ENCODE peak calls at places on chromosomes 3 and 15, in ten cellular contexts. O is WERI-Rb-1, Y is tibial artery, C is hepatocyte, H is tibial nerve, F is Peyer's patch, D is mammary epithelial cell, E is lower leg skin, S is choroid plexus epithelial cell, X is uterus. U is an unnamed sample.

GRCh38 chr15:66701422-66702034 is 508 bp upstream of the SMAD6 start:
- DNase-seq in X (no peak), Y (peak; percentile 88), E (peak; percentile 40), F (no peak), C (no peak), D (peak; percentile 59), H (no peak), O (peak; percentile 64), S (no peak), U (peak; percentile 46)

GRCh38 chr3:157160652-157161480 is 919 bp upstream of the CCNL1 start:
- DNase-seq in F (peak; percentile 62), E (peak; percentile 91), D (peak; percentile 97), X (peak; percentile 88), S (peak; percentile 98), C (peak; percentile 95), Y (peak; percentile 95), H (peak; percentile 93), O (peak; percentile 66), U (peak; percentile 88)

GRCh38 chr3:101603184-101603583 is 29.2 kb downstream of the PCNP start:
- DNase-seq in E (no peak), Y (no peak), D (no peak), H (no peak), X (no peak), S (no peak), O (no peak), F (no peak), C (no peak), U (no peak)

GRCh38 chr3:110799236-110799635 is 272.4 kb upstream of the NECTIN3 start:
- DNase-seq in F (no peak), O (no peak), D (peak; percentile 56), S (peak; percentile 44), H (no peak), X (no peak), Y (no peak), C (no peak), E (no peak), U (no peak)

GRCh38 chr15:89167267-89168176 is 53.9 kb downstream of the RLBP1 start:
- DNase-seq in D (peak; percentile 90), O (no peak), X (no peak), E (no peak), F (no peak), S (peak; percentile 40), Y (peak; percentile 78), C (peak; percentile 31), H (no peak), U (peak; percentile 83)

GRCh38 chr3:171396048-171396447 is 64.2 kb downstream of the TNIK start:
- DNase-seq in C (no peak), X (no peak), F (no peak), E (no peak), Y (no peak), H (no peak), D (no peak), S (peak; percentile 82), O (no peak), U (no peak)

GRCh38 chr3:171531716-171532115 is 71.5 kb upstream of the TNIK start:
- DNase-seq in O (no peak), H (no peak), F (no peak), Y (no peak), X (no peak), S (peak; percentile 55), D (no peak), E (no peak), C (no peak), U (no peak)

GRCh38 chr3:133572158-133573053 is 1.1 kb upstream of the CDV3 start:
- DNase-seq in C (peak; percentile 17), Y (no peak), E (no peak), S (no peak), F (no peak), D (peak; percentile 8), O (no peak), X (no peak), H (no peak), U (peak; percentile 90)

GRCh38 chr3:30690199-30690598 is 83.8 kb downstream of the TGFBR2 start:
- DNase-seq in D (no peak), C (no peak), O (no peak), F (no peak), E (no peak), X (no peak), H (no peak), Y (no peak), S (no peak), U (no peak)

GRCh38 chr3:30689202-30689641 is 82.8 kb downstream of the TGFBR2 start:
- DNase-seq in S (peak; percentile 44), D (peak; percentile 69), F (no peak), O (no peak), H (no peak), C (peak; percentile 27), X (no peak), Y (no peak), E (no peak), U (no peak)

GRCh38 chr3:30692498-30693130 is 86.2 kb downstream of the TGFBR2 start:
- DNase-seq in S (no peak), E (no peak), D (no peak), H (no peak), X (no peak), O (no peak), F (no peak), Y (no peak), C (no peak), U (no peak)

GRCh38 chr3:30691944-30692343 is 85.5 kb downstream of the TGFBR2 start:
- DNase-seq in X (no peak), D (no peak), H (no peak), F (no peak), E (no peak), Y (no peak), C (no peak), S (no peak), O (no peak), U (no peak)

GRCh38 chr3:30691249-30691880 is 85.0 kb downstream of the TGFBR2 start:
- DNase-seq in C (no peak), F (no peak), S (no peak), X (no peak), Y (no peak), O (no peak), E (no peak), D (no peak), H (no peak), U (no peak)
- H3K4me3 ChIP-seq in C (no peak overlapping the region), F (no peak overlapping the region), S (no peak overlapping the region), X (no peak overlapping the region), Y (no peak overlapping the region), O (no peak overlapping the region), E (no peak overlapping the region), D (no peak overlapping the region), H (no peak overlapping the region), U (no peak overlapping the region)

GRCh38 chr3:41863024-41863423 is 98.9 kb downstream of the ULK4 start:
- DNase-seq in X (no peak), D (peak; percentile 15), C (no peak), O (peak; percentile 14), F (no peak), E (no peak), Y (no peak), H (no peak), S (no peak), U (peak; percentile 24)
- TF ChIP-seq CTCF in X (no peak), D (no peak), C (no peak), O (peak; percentile 25), F (no peak), E (no peak), Y (no peak), H (no peak), S (no peak), U (peak; percentile 10)

GRCh38 chr3:14396293-14396692 is 6.1 kb upstream of the SLC6A6 start:
- DNase-seq in S (no peak), H (no peak), X (no peak), Y (no peak), O (no peak), F (no peak), E (no peak), C (no peak), D (no peak), U (no peak)
- H3K4me3 ChIP-seq in S (no peak overlapping the region), H (no peak overlapping the region), X (no peak overlapping the region), Y (no peak overlapping the region), O (no peak overlapping the region), F (no peak overlapping the region), E (no peak overlapping the region), C (no peak overlapping the region), D (no peak overlapping the region), U (no peak overlapping the region)

DNA sequence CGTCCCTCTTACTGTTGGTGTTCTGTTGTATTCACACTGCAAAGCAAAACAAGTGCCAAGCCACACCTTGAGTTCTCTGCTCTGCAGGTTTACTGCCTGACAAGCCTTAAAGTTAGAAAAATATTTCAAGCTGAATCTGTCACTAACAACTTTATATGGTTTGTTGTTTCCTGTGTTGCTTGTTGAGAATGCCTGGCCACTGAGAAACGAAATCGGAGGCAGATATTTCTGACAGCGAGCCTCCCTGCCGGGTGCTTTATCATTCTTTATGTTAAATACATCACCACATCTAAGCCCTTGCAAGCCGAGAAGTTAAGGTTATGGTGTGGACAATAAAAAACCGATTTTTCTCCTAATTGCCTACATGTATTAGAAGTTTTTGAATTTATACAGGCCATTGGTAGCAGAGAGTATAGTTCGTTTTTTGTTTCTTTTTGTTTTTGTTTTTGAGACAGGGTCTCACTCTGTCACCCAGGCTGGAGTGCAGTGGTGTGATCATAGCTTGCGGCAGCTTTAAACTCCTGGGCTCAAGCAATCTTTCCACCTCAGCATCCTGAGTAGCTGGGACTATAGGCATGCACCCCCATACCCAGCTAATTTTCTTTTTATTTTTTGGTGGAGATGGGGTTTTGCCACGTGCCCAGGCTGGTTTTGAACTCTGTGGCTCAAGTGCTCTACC is 188.4 kb upstream of the ICE2 start:
- DNase-seq in E (no peak), X (no peak), D (no peak), F (no peak), C (no peak), Y (no peak), H (no peak), S (no peak), O (no peak), U (no peak)
- TF ChIP-seq CTCF in E (no peak), X (no peak), D (no peak), F (no peak), C (no peak), Y (no peak), H (no peak), S (no peak), O (no peak), U (no peak)

U was measured in GM12865.